ENCODE peak calls at places on chromosome 1, in five cellular contexts. S is astrocyte of the cerebellum, P is adipocyte, E is astrocyte of the spinal cord, T is fibroblast of lung. Y is an unnamed sample.

GRCh38 chr1:113747376-113747775 is 11.9 kb downstream of the PHTF1 start:
- DNase-seq in S (no peak), P (peak), E (peak), T (peak), Y (no peak)

GRCh38 chr1:228073870-228074545 is 8.5 kb upstream of the ARF1 start:
- DNase-seq in S (no peak), P (peak), E (no peak), T (no peak), Y (no peak)

GRCh38 chr1:110057963-110058518 is 12.4 kb downstream of the ALX3 start:
- DNase-seq in S (no peak), P (peak), E (no peak), T (no peak), Y (no peak)

GRCh38 chr1:147389532-147390184 is 147.2 kb downstream of the CHD1L start:
- DNase-seq in S (peak), P (peak), E (peak), T (peak), Y (peak)

GRCh38 chr1:161733526-161733925 is 12.2 kb downstream of the FCRLB start:
- DNase-seq in S (peak), P (peak), E (peak), T (peak), Y (peak)

GRCh38 chr1:194466706-194467105 is 1280.3 kb upstream of the B3GALT2 start:
- DNase-seq in S (no peak), P (peak), E (no peak), T (peak), Y (no peak)

GRCh38 chr1:48741380-48741779 is 35.3 kb downstream of the BEND5 start:
- DNase-seq in S (peak), P (no peak), E (peak), T (no peak), Y (no peak)

GRCh38 chr1:41151846-41152245 is 90.3 kb downstream of the SCMH1 start:
- DNase-seq in S (no peak), P (no peak), E (no peak), T (peak), Y (peak)

GRCh38 chr1:51236548-51237312 is 657 bp downstream of the RNF11 start:
- DNase-seq in S (no peak), P (peak), E (peak), T (peak), Y (no peak)

GRCh38 chr1:228339766-228340685 is 66.6 kb downstream of the TRIM11 start:
- DNase-seq in S (no peak), P (no peak), E (no peak), T (no peak), Y (no peak)

GRCh38 chr1:5949761-5950100 is 42.5 kb downstream of the NPHP4 start:
- DNase-seq in S (no peak), P (no peak), E (no peak), T (no peak), Y (no peak)

GRCh38 chr1:167473761-167474160 is 44.6 kb downstream of the CD247 start:
- DNase-seq in S (no peak), P (no peak), E (no peak), T (no peak), Y (no peak)

GRCh38 chr1:222616535-222616934 is 1.4 kb upstream of the MIA3 start:
- DNase-seq in S (peak), P (peak), E (peak), T (peak), Y (peak)

GRCh38 chr1:63322248-63322943 is at the start of gene FOXD3:
- DNase-seq in S (no peak), P (peak), E (no peak), T (no peak), Y (no peak)

GRCh38 chr1:81493102-81493864 is 307.5 kb upstream of the ADGRL2 start:
- DNase-seq in S (no peak), P (peak), E (no peak), T (no peak), Y (no peak)

GRCh38 chr1:62315387-62315786 is 3.8 kb downstream of the KANK4 start:
- DNase-seq in S (no peak), P (no peak), E (no peak), T (no peak), Y (no peak)

GRCh38 chr1:25771246-25772114 is 28.5 kb upstream of the SELENON start:
- DNase-seq in S (no peak), P (no peak), E (no peak), T (peak), Y (no peak)

GRCh38 chr1:64065571-64065970 is 137.9 kb upstream of the UBE2U start:
- DNase-seq in S (no peak), P (no peak), E (no peak), T (peak), Y (no peak)

GRCh38 chr1:832136-832535 is 91.6 kb upstream of the SAMD11 start:
- DNase-seq in S (no peak), P (no peak), E (no peak), T (no peak), Y (no peak)

GRCh38 chr1:182889997-182890396 is 50.9 kb downstream of the DHX9 start:
- DNase-seq in S (no peak), P (no peak), E (no peak), T (peak), Y (no peak)

GRCh38 chr1:22105611-22106207 is 37.2 kb downstream of the WNT4 start:
- DNase-seq in S (peak), P (peak), E (peak), T (peak), Y (peak)
- H3K4me3 ChIP-seq in S (no peak), P (no peak), E (no peak), T (no peak), Y (no peak)

GRCh38 chr1:201283836-201284553 is 689 bp downstream of the PKP1 start:
- DNase-seq in S (no peak), P (no peak), E (no peak), T (no peak), Y (no peak)

GRCh38 chr1:201282216-201282615 is 1.1 kb upstream of the PKP1 start:
- DNase-seq in S (no peak), P (no peak), E (no peak), T (no peak), Y (no peak)

GRCh38 chr1:201284636-201285035 is 1.3 kb downstream of the PKP1 start:
- DNase-seq in S (no peak), P (no peak), E (no peak), T (no peak), Y (no peak)

GRCh38 chr1:201281573-201281972 is 1.7 kb upstream of the PKP1 start:
- DNase-seq in S (no peak), P (no peak), E (no peak), T (no peak), Y (no peak)

DNA sequence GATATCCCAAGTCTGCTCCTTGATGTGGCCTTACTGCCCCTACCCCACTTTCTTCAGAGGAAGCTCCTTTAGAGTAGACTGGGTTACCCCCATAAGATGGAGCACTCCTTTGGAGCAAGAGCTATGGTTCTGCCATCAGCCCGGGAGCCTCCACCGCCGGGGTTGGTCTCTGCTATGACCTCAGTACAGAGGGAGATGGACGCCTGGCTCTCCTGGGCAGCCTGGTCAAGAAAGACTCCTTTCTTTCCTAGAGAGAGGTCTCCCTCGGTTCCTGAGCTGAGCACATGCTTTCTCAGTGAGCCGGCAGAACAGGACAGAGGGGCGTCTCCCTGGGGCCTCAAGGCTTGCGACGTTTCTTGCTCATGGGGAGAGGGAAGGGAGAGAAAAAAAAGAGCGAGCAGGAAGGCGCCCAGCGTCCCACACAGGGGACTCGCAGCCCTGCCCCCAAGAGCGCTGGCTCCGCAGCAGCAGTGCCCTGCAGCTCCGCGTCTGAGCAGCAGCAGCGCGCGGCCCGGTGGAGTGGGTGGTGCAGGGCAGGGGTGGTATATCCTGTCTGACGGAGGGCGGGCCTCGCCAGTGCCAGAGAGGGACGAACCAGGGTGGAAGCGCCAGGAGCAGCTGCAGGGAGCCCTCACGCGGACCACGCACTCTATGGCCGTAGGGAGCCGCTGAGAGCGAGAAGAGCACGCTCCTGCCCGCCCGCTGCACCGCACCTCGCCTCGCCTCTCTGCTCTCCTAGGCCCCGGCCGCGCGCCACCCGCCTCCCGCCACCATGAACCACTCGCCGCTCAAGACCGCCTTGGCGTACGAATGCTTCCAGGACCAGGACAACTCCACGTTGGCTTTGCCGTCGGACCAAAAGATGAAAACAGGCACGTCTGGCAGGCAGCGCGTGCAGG is at the start of gene PKP1:
- DNase-seq in S (no peak), P (peak), E (no peak), T (peak), Y (no peak)
- H3K4me3 ChIP-seq in S (peak), P (peak), E (peak), T (peak), Y (peak)

GRCh38 chr1:47023268-47024137 is at the start of gene CYP4X1:
- DNase-seq in S (no peak), P (no peak), E (peak), T (peak), Y (no peak)
- H3K4me3 ChIP-seq in S (peak), P (peak), E (peak), T (no peak), Y (no peak)

DNA sequence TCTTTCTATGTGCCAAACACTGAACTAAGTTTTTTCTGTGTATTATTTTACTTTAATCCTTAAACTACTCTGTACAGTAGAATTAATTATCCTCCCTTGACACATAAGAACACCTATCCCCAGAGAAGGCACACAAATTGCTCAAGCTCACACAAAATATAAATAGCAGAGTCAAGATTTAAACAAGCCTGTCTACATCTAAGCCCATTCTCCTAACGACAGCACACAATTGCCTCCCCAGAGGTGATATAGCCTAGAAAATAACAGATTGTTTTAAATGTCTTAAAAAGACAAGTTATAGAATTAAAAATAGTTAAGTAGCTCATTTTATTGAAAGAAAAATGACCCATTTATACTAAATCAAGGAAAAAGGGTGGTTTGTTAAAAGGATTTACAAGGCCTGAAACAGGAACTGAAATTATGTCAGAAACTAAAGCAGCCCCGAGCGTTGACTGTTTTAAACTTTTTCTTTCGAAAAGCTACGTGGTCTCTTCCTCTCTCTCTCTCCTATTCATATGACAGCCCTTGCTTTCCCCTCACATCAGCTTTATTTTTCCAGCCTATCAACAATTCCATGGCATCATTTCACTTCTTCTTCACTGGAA is 30.5 kb downstream of the TNFSF18 start:
- DNase-seq in S (no peak), P (no peak), E (no peak), T (no peak), Y (no peak)
- H3K4me3 ChIP-seq in S (no peak), P (no peak), E (no peak), T (no peak), Y (no peak)

GRCh38 chr1:210236386-210236839 is 3.8 kb downstream of the SERTAD4 start:
- DNase-seq in S (no peak), P (peak), E (peak), T (peak), Y (no peak)

GRCh38 chr1:210237981-210238380 is 5.4 kb downstream of the SERTAD4 start:
- DNase-seq in S (no peak), P (no peak), E (no peak), T (no peak), Y (no peak)

GRCh38 chr1:210237514-210237913 is 4.9 kb downstream of the SERTAD4 start:
- DNase-seq in S (no peak), P (no peak), E (no peak), T (no peak), Y (no peak)

GRCh38 chr1:210235363-210236053 is 2.9 kb downstream of the SERTAD4 start:
- DNase-seq in S (no peak), P (no peak), E (no peak), T (no peak), Y (no peak)

DNA sequence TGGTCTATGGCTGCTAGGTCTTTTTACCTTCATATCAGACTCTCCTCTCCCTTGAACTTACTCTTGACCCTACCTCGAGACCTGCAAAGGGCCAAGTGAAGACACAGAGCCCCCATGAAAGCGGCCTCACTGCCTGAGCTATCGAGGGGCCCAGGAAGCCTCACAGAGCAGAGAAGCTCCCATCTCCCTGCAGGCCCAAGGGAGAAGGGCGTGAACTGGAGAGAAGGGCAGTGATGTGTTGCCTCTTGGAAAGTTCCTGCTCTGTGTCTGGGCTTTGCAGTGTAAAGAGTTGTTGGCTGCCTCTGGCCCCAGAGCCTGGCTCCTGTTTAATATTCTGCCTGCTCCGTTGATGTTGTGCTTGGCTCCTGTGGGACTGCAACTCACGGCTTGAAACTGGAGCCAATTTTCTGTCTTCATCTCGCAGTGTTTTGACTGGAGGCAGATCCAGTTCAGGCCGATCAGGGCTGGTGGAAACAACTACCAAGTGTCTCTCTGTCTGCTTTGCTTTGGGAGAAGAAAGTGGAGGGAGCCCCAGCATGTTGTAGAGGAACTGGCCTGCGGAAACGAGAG is 4.3 kb downstream of the SERTAD4 start:
- DNase-seq in S (peak), P (peak), E (peak), T (peak), Y (peak)
- H3K4me3 ChIP-seq in S (peak), P (peak), E (peak), T (peak), Y (peak)

DNA sequence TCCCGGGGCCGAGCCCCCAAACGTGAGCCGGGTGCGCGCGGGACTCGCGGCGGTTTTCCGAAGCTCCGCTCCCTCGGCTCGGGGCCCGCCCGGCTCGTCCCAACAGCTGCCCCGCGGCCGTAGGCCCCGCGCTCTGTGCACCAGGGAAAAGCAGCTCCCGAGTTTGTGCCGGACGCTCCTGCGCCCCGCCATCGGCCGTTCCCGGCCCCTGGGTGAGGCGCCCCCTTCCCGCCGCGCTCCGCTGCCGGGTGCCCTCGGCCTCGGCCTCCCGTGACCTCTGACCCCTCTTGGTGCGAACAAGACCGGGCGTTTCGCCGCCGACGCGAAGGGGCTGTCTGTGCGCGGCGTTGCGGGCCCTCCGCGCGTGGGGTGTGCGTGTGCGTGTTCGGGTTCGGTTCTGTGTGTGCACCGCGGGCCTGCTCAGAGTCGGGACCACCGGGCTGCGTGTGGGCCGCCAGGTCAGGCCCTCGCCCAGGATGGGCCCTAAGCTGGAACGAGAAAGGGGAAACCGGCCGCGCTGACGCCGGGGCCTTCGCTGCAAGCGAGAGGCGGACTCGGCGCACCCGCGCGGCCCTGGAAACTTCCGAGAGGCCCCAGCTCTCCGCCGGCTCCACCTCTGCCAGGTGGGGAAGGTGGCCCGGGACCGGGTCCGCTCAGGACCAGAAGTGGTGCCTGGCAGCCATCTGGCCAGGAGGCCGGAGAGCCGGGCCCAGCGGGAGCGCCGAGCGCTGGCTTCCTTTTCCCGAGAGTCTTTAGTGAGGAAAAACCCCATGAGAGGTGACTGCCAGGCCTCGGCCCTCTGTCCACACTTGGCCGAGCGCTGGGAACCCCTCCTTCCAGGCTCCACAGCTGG is 1.9 kb downstream of the PRDM16 start:
- DNase-seq in S (no peak), P (peak), E (peak), T (peak), Y (no peak)
- H3K4me3 ChIP-seq in S (peak), P (peak), E (peak), T (peak), Y (peak)

GRCh38 chr1:169111472-169111871 is 5.0 kb downstream of the ATP1B1 start:
- DNase-seq in S (no peak), P (no peak), E (no peak), T (no peak), Y (no peak)

GRCh38 chr1:169110691-169111447 is 4.4 kb downstream of the ATP1B1 start:
- DNase-seq in S (no peak), P (peak), E (no peak), T (peak), Y (no peak)

GRCh38 chr1:169108897-169109560 is 2.5 kb downstream of the ATP1B1 start:
- DNase-seq in S (no peak), P (no peak), E (no peak), T (peak), Y (no peak)

GRCh38 chr1:169109561-169110134 is 3.2 kb downstream of the ATP1B1 start:
- DNase-seq in S (peak), P (peak), E (peak), T (peak), Y (no peak)

DNA sequence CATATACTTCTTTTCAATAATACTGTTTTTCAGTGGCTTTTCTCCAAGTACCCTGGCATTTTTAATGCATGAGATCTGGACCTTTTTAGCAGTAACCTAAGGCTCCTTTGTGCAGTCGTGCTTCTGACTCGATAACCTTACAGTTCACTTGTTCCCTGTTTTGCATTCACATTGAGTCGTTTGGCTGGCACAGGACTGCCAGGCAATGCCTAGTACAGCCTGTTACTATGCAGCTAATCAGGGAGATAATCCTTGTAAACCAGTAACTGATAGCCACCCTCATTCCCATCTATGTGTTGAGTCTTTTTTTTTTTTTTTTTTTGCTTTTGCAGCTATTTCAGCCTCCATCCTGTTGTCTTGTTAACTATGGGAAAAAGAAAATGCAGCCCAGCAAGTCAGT is 3.8 kb downstream of the ATP1B1 start:
- DNase-seq in S (no peak), P (no peak), E (no peak), T (no peak), Y (no peak)
- H3K4me3 ChIP-seq in S (peak), P (peak), E (peak), T (peak), Y (no peak)

DNA sequence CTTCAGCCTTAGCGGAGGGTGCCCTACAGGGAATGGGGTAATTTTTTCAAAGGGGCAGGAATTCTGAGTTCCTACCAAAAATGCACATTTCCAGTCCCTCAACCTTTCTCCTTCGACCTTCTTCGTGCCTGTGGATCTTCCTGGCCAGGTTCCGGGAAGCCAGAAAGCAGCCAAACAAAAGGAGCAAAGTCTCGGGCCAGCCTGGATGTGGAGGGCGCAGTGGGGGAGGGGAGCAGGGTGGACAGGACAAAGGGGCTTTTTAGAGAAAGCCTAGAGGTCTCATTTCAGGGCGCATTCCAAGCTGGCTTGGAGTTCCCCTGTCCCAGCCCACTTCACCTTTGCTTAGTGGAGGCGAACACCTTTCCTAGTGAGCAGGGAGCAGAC is 2.9 kb upstream of the INAVA start:
- DNase-seq in S (no peak), P (no peak), E (no peak), T (no peak), Y (no peak)
- H3K4me3 ChIP-seq in S (peak), P (peak), E (peak), T (no peak), Y (peak)